ENCODE peak calls at places on chromosomes 6 and 20, in nine cellular contexts. F, P, Y, O, S, I, R, E and M are unnamed samples.

GRCh38 chr6:84136364-84137050 is 90.9 kb downstream of the CEP162 start:
- DNase-seq in F (no peak), P (no peak), Y (no peak), O (no peak), S (no peak), I (no peak), R (no peak), E (no peak), M (no peak)

GRCh38 chr6:170250981-170251775 is 39.7 kb downstream of the DLL1 start:
- DNase-seq in F (no peak), P (no peak), Y (no peak), O (no peak), S (no peak), I (no peak), R (no peak), E (no peak), M (no peak)

GRCh38 chr6:136782021-136782770 is 10.1 kb downstream of the MAP3K5 start:
- DNase-seq in F (no peak), P (no peak), Y (no peak), O (no peak), S (no peak), I (no peak), R (peak; percentile 75), E (no peak), M (no peak)

GRCh38 chr6:109379706-109380105 is 2.6 kb downstream of the CD164 start:
- DNase-seq in F (no peak), P (no peak), Y (no peak), O (no peak), S (no peak), I (no peak), R (peak; percentile 70), E (no peak), M (no peak)

GRCh38 chr6:151437401-151437800 is 14.5 kb downstream of the RMND1 start:
- DNase-seq in F (no peak), P (no peak), Y (no peak), O (no peak), S (no peak), I (no peak), R (peak; percentile 38), E (no peak), M (no peak)

GRCh38 chr20:20368414-20369352 is 779 bp downstream of the INSM1 start:
- DNase-seq in F (peak; percentile 22), P (no peak), Y (peak; percentile 60), O (no peak), S (no peak), I (no peak), R (no peak), E (no peak), M (no peak)

GRCh38 chr20:30175681-30176080 is 1081.8 kb upstream of the DEFB115 start:
- DNase-seq in F (no peak), P (no peak), Y (no peak), O (no peak), S (no peak), I (no peak), R (no peak), E (no peak), M (no peak)

GRCh38 chr6:153816306-153816845 is 222.7 kb upstream of the OPRM1 start:
- DNase-seq in F (no peak), P (no peak), Y (no peak), O (no peak), S (no peak), I (no peak), R (no peak), E (no peak), M (no peak)

GRCh38 chr6:79777713-79778579 is 146.8 kb downstream of the SH3BGRL2 start:
- DNase-seq in F (peak; percentile 86), P (peak; percentile 72), Y (peak; percentile 91), O (peak; percentile 84), S (peak; percentile 82), I (peak; percentile 77), R (peak; percentile 46), E (peak; percentile 85), M (peak; percentile 57)

GRCh38 chr6:136959471-136959891 is 37.4 kb downstream of the SLC35D3 start:
- DNase-seq in F (no peak), P (no peak), Y (peak; percentile 44), O (no peak), S (peak; percentile 27), I (no peak), R (no peak), E (no peak), M (no peak)

GRCh38 chr6:138782243-138782642 is 8.7 kb downstream of the CCDC28A start:
- DNase-seq in F (no peak), P (no peak), Y (no peak), O (no peak), S (no peak), I (no peak), R (no peak), E (no peak), M (no peak)

GRCh38 chr6:89221109-89221508 is 4.0 kb upstream of the GABRR1 start:
- DNase-seq in F (no peak), P (no peak), Y (no peak), O (no peak), S (no peak), I (no peak), R (no peak), E (no peak), M (no peak)

GRCh38 chr6:36911946-36912555 is 26.3 kb downstream of the C6orf89 start:
- DNase-seq in F (peak; percentile 55), P (no peak), Y (no peak), O (peak; percentile 21), S (no peak), I (peak; percentile 16), R (no peak), E (no peak), M (no peak)

GRCh38 chr6:163250122-163250521 is 164.4 kb upstream of the QKI start:
- DNase-seq in F (no peak), P (no peak), Y (no peak), O (no peak), S (no peak), I (no peak), R (no peak), E (no peak), M (no peak)

GRCh38 chr6:13574571-13575376 is at the start of gene SIRT5:
- DNase-seq in F (peak; percentile 64), P (peak; percentile 59), Y (peak; percentile 92), O (peak; percentile 61), S (peak; percentile 94), I (peak; percentile 64), R (peak; percentile 84), E (peak; percentile 82), M (peak; percentile 35)

GRCh38 chr6:166087246-166087645 is 80.4 kb downstream of the TBXT start:
- DNase-seq in F (no peak), P (no peak), Y (no peak), O (no peak), S (no peak), I (no peak), R (no peak), E (no peak), M (no peak)

GRCh38 chr6:26401987-26402658 is at the start of gene BTN3A1:
- DNase-seq in F (peak; percentile 44), P (peak; percentile 54), Y (peak; percentile 87), O (peak; percentile 52), S (peak; percentile 30), I (peak; percentile 48), R (peak; percentile 70), E (peak; percentile 61), M (peak; percentile 38)

GRCh38 chr20:25310268-25310920 is 62.5 kb downstream of the PYGB start:
- DNase-seq in F (no peak), P (no peak), Y (no peak), O (peak; percentile 52), S (peak; percentile 33), I (no peak), R (peak; percentile 90), E (peak; percentile 87), M (no peak)

GRCh38 chr20:25178563-25179438 is 16.7 kb upstream of the ENTPD6 start:
- DNase-seq in F (peak; percentile 23), P (no peak), Y (peak; percentile 64), O (no peak), S (peak; percentile 95), I (no peak), R (peak; percentile 91), E (peak; percentile 73), M (peak; percentile 86)

GRCh38 chr6:15399651-15400470 is 154.0 kb downstream of the JARID2 start:
- DNase-seq in F (peak; percentile 21), P (no peak), Y (peak; percentile 68), O (no peak), S (no peak), I (no peak), R (peak; percentile 79), E (peak; percentile 72), M (peak; percentile 14)

GRCh38 chr6:126181173-126181741 is 158.7 kb upstream of the CENPW start:
- DNase-seq in F (no peak), P (no peak), Y (no peak), O (no peak), S (no peak), I (no peak), R (no peak), E (no peak), M (no peak)

GRCh38 chr20:17648782-17649730 is 33.0 kb downstream of the RRBP1 start:
- DNase-seq in F (peak; percentile 18), P (no peak), Y (no peak), O (peak; percentile 9), S (no peak), I (no peak), R (no peak), E (no peak), M (no peak)

GRCh38 chr6:8731874-8732273 is 296.5 kb upstream of the SLC35B3 start:
- DNase-seq in F (no peak), P (no peak), Y (no peak), O (no peak), S (no peak), I (no peak), R (no peak), E (no peak), M (no peak)

GRCh38 chr20:48064929-48065328 is 279.6 kb upstream of the SULF2 start:
- DNase-seq in F (no peak), P (no peak), Y (no peak), O (no peak), S (peak; percentile 93), I (no peak), R (peak; percentile 78), E (no peak), M (no peak)

GRCh38 chr6:28496099-28496779 is 19.4 kb downstream of the GPX6 start:
- DNase-seq in F (no peak), P (no peak), Y (no peak), O (no peak), S (no peak), I (no peak), R (no peak), E (no peak), M (no peak)

GRCh38 chr20:35273449-35274171 is 4.3 kb downstream of the MMP24OS start:
- DNase-seq in F (no peak), P (no peak), Y (no peak), O (no peak), S (no peak), I (no peak), R (peak; percentile 43), E (no peak), M (no peak)

GRCh38 chr20:43667341-43668132 is 623 bp downstream of the MYBL2 start:
- DNase-seq in F (peak; percentile 34), P (no peak), Y (peak; percentile 49), O (no peak), S (no peak), I (no peak), R (peak; percentile 13), E (peak; percentile 76), M (no peak)

GRCh38 chr6:33431880-33432541 is 12.1 kb downstream of the SYNGAP1 start:
- DNase-seq in F (no peak), P (no peak), Y (no peak), O (no peak), S (no peak), I (no peak), R (no peak), E (no peak), M (no peak)